ENCODE peak calls at places on chromosomes 5 and 9, in seven cellular contexts. H is right cardiac atrium, G is breast epithelium, W is trophoblast cell, B is body of pancreas, F is mucosa of descending colon, J is HCT116. M is an unnamed sample.
A peak's percentile ranks its signal among the peaks of the same experiment; 100 is the strongest.

GRCh38 chr9:3842839-3843238 is 317.0 kb upstream of the RFX3 start:
- DNase-seq in H (no peak), G (no peak), W (no peak), B (no peak), F (no peak), J (no peak), M (no peak)

GRCh38 chr9:38417003-38417965 is 7.0 kb downstream of the IGFBPL1 start:
- DNase-seq in H (peak; percentile 43), G (no peak), W (peak; percentile 70), B (peak; percentile 43), F (no peak), J (peak; percentile 35), M (no peak)

GRCh38 chr5:171428849-171429542 is 9.5 kb downstream of the FGF18 start:
- DNase-seq in H (no peak), G (no peak), W (no peak), B (no peak), F (peak; percentile 9), J (no peak), M (peak; percentile 12)

GRCh38 chr5:57340681-57341080 is 141.9 kb downstream of the ACTBL2 start:
- DNase-seq in H (no peak), G (no peak), W (no peak), B (no peak), F (no peak), J (no peak), M (no peak)

GRCh38 chr9:91949293-91949945 is 609 bp downstream of the ROR2 start:
- DNase-seq in H (peak; percentile 64), G (no peak), W (no peak), B (peak; percentile 16), F (no peak), J (no peak), M (no peak)

GRCh38 chr5:147452137-147452838 is 57.6 kb downstream of the DPYSL3 start:
- DNase-seq in H (no peak), G (no peak), W (no peak), B (no peak), F (no peak), J (no peak), M (no peak)

GRCh38 chr5:137359941-137360340 is 139.2 kb downstream of the SPOCK1 start:
- DNase-seq in H (no peak), G (no peak), W (no peak), B (no peak), F (no peak), J (no peak), M (no peak)

GRCh38 chr5:68344447-68345111 is 129.0 kb downstream of the PIK3R1 start:
- DNase-seq in H (no peak), G (no peak), W (no peak), B (no peak), F (no peak), J (no peak), M (no peak)

GRCh38 chr5:55377810-55378209 is 70.0 kb downstream of the MTREX start:
- DNase-seq in H (no peak), G (no peak), W (no peak), B (no peak), F (no peak), J (no peak), M (no peak)

GRCh38 chr9:76137941-76138340 is 247.5 kb downstream of the PCSK5 start:
- DNase-seq in H (no peak), G (no peak), W (no peak), B (no peak), F (no peak), J (no peak), M (no peak)

GRCh38 chr9:87469833-87470465 is 27.7 kb upstream of the DAPK1 start:
- DNase-seq in H (no peak), G (no peak), W (no peak), B (no peak), F (no peak), J (no peak), M (no peak)

GRCh38 chr9:113929634-113930092 is 53.6 kb downstream of the ZNF618 start:
- DNase-seq in H (no peak), G (no peak), W (no peak), B (no peak), F (no peak), J (no peak), M (no peak)

GRCh38 chr5:149181702-149182101 is 40.4 kb downstream of the ABLIM3 start:
- DNase-seq in H (no peak), G (no peak), W (no peak), B (no peak), F (no peak), J (no peak), M (no peak)

GRCh38 chr5:84383816-84384603 is 670 bp downstream of the EDIL3 start:
- DNase-seq in H (peak; percentile 43), G (no peak), W (peak; percentile 23), B (peak; percentile 9), F (peak; percentile 65), J (no peak), M (peak; percentile 75)

GRCh38 chr5:158860706-158861105 is 239.0 kb downstream of the EBF1 start:
- DNase-seq in H (no peak), G (no peak), W (no peak), B (no peak), F (no peak), J (no peak), M (no peak)

GRCh38 chr9:81375461-81376100 is 313.8 kb downstream of the TLE1 start:
- DNase-seq in H (no peak), G (no peak), W (no peak), B (no peak), F (no peak), J (no peak), M (no peak)

GRCh38 chr9:126705767-126706697 is 92.3 kb downstream of the LMX1B start:
- DNase-seq in H (peak; percentile 88), G (peak; percentile 36), W (peak; percentile 70), B (peak; percentile 77), F (no peak), J (peak; percentile 40), M (peak; percentile 60)

GRCh38 chr9:135926402-135927194 is 19.3 kb upstream of the CAMSAP1 start:
- DNase-seq in H (no peak), G (peak; percentile 73), W (peak; percentile 95), B (no peak), F (peak; percentile 68), J (peak; percentile 90), M (peak; percentile 90)

GRCh38 chr5:3006961-3007551 is 255.6 kb upstream of the IRX2 start:
- DNase-seq in H (no peak), G (no peak), W (no peak), B (no peak), F (no peak), J (no peak), M (no peak)

DNA sequence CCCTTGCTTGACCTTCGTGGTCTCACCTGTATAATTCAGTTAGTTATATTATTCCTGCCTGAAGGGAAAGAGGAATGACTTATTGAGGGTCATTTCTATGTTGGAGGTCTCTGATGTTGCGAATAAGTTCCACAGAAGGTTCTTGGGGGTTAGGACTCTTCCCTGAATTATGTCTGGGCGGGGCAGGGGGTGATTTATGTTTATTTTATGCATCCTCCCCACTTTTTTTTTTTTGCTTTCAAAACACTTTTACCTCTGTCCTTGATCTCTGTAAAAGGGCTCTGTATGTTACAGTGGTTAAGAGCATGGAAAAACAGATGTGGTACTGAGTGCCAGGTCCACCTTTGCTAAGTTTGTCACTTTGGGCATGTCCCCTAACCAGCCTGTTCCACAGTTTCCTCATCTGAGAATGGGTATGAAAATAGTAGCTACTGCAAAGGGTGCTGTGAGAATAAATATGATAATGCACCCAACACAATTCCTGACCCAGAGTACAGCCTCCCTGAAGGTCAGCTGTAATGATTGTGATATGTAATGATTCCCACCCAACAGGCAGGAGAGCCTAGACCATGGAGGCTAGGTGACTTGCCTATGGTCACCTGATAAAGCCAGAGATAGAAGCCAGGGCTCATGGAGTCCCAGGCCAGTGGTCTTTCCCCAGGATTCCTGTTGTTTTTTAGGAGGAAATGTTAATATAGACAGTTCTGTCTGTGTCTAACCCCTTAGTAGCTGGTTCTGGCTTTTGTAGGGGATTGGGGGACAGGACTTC is 54.8 kb downstream of the SLC22A5 start:
- DNase-seq in H (no peak), G (no peak), W (no peak), B (no peak), F (no peak), J (no peak), M (no peak)
- H3K4me1 ChIP-seq in H (peaks cover 66% of the 10 kb centered on the region), G (peaks cover 32% of the 10 kb centered on the region), W (peaks cover 25% of the 10 kb centered on the region), B (peaks cover 95% of the 10 kb centered on the region), F (peaks cover 100% of the 10 kb centered on the region), J (peaks cover 61% of the 10 kb centered on the region), M (peaks cover 66% of the 10 kb centered on the region)

GRCh38 chr9:121750259-121750714 is 98.9 kb downstream of the DAB2IP start:
- DNase-seq in H (no peak), G (no peak), W (no peak), B (no peak), F (no peak), J (no peak), M (no peak)
- H3K4me1 ChIP-seq in H (peaks cover 56% of the 10 kb centered on the region), G (peaks cover 53% of the 10 kb centered on the region), W (peaks cover 31% of the 10 kb centered on the region), B (peaks cover 96% of the 10 kb centered on the region), F (peaks cover 7% of the 10 kb centered on the region), J (peaks cover 38% of the 10 kb centered on the region), M (peaks cover 58% of the 10 kb centered on the region)

GRCh38 chr5:114122852-114123251 is 239.0 kb upstream of the KCNN2 start:
- DNase-seq in H (no peak), G (no peak), W (no peak), B (no peak), F (no peak), J (no peak), M (no peak)
- H3K4me1 ChIP-seq in H (peaks cover 3% of the 10 kb centered on the region), G (no peaks in the 10 kb centered on the region), W (no peaks in the 10 kb centered on the region), B (no peaks in the 10 kb centered on the region), F (no peaks in the 10 kb centered on the region), J (no peaks in the 10 kb centered on the region), M (no peaks in the 10 kb centered on the region)

DNA sequence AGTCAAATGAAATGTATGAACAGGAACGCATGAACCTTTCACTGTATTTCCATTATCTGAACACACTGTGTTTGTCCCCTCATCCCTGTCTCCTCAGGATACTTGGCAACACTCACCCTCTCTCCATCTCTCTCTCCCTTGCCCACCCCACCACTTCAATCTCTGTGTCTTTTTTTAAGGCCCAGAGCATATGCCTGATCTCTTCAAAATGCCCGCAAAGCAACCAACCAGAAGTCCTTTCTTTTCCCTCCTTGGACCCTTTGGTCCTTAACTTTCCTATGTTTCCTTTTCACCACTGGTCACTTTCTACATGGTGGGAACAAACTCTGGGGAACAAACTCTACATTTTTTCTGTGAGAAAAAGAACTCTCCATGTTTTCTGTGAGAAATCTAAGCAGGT is 3.2 kb upstream of the IRF1 start:
- DNase-seq in H (no peak), G (no peak), W (no peak), B (no peak), F (no peak), J (no peak), M (no peak)
- H3K4me1 ChIP-seq in H (peaks cover 18% of the 10 kb centered on the region), G (peaks cover 25% of the 10 kb centered on the region), W (peaks cover 24% of the 10 kb centered on the region), B (peaks cover 52% of the 10 kb centered on the region), F (peaks cover 39% of the 10 kb centered on the region), J (peaks cover 35% of the 10 kb centered on the region), M (peaks cover 79% of the 10 kb centered on the region)

GRCh38 chr9:124439086-124439485 is 11.2 kb upstream of the ADGRD2 start:
- DNase-seq in H (no peak), G (no peak), W (peak; percentile 31), B (no peak), F (no peak), J (no peak), M (no peak)
- H3K4me1 ChIP-seq in H (no peaks in the 10 kb centered on the region), G (no peaks in the 10 kb centered on the region), W (no peaks in the 10 kb centered on the region), B (no peaks in the 10 kb centered on the region), F (no peaks in the 10 kb centered on the region), J (no peaks in the 10 kb centered on the region), M (no peaks in the 10 kb centered on the region)